ENCODE peak calls at places on chromosomes 1 and 21, in eight cellular contexts. One of them, this sample, is unnamed.

GRCh38 chr1:180156631-180157091 is 2.0 kb downstream of the QSOX1 start:
- DNase-seq in heart left ventricle: no peak
- DNase-seq in HL-60: peak
- DNase-seq in BJ: no peak
- DNase-seq in left lung: no peak
- DNase-seq in A549: no peak
- DNase-seq in osteoblast: peak
- DNase-seq in sigmoid colon: no peak
- DNase-seq in this sample: no peak

GRCh38 chr1:19024532-19024931 is 68.1 kb upstream of the IFFO2 start:
- DNase-seq in sigmoid colon: no peak
- DNase-seq in heart left ventricle: no peak
- DNase-seq in HL-60: no peak
- DNase-seq in osteoblast: no peak
- DNase-seq in BJ: no peak
- DNase-seq in A549: no peak
- DNase-seq in left lung: no peak
- DNase-seq in this sample: no peak

GRCh38 chr1:23809751-23810171 is 9.2 kb upstream of the GALE start:
- DNase-seq in A549: peak
- DNase-seq in BJ: no peak
- DNase-seq in HL-60: peak
- DNase-seq in sigmoid colon: peak
- DNase-seq in heart left ventricle: peak
- DNase-seq in left lung: peak
- DNase-seq in osteoblast: peak
- DNase-seq in this sample: peak

GRCh38 chr1:223831755-223832636 is 13.8 kb downstream of the TP53BP2 start:
- DNase-seq in A549: peak
- DNase-seq in left lung: no peak
- DNase-seq in sigmoid colon: no peak
- DNase-seq in osteoblast: peak
- DNase-seq in HL-60: peak
- DNase-seq in heart left ventricle: no peak
- DNase-seq in BJ: peak
- DNase-seq in this sample: no peak

GRCh38 chr1:53475661-53476060 is 16.5 kb downstream of the DMRTB1 start:
- DNase-seq in A549: no peak
- DNase-seq in osteoblast: no peak
- DNase-seq in BJ: no peak
- DNase-seq in sigmoid colon: no peak
- DNase-seq in HL-60: no peak
- DNase-seq in heart left ventricle: no peak
- DNase-seq in left lung: no peak
- DNase-seq in this sample: no peak

GRCh38 chr1:20590313-20590777 is 1.4 kb downstream of the CDA start:
- DNase-seq in HL-60: peak
- DNase-seq in sigmoid colon: peak
- DNase-seq in heart left ventricle: no peak
- DNase-seq in BJ: no peak
- DNase-seq in left lung: no peak
- DNase-seq in osteoblast: peak
- DNase-seq in A549: no peak
- DNase-seq in this sample: no peak

GRCh38 chr1:12173631-12174121 is 6.9 kb downstream of the TNFRSF1B start:
- DNase-seq in HL-60: peak
- DNase-seq in BJ: no peak
- DNase-seq in A549: no peak
- DNase-seq in heart left ventricle: peak
- DNase-seq in osteoblast: peak
- DNase-seq in left lung: peak
- DNase-seq in sigmoid colon: no peak
- DNase-seq in this sample: peak

GRCh38 chr1:64965239-64966157 is 851 bp downstream of the JAK1 start:
- DNase-seq in HL-60: peak
- DNase-seq in A549: peak
- DNase-seq in osteoblast: peak
- DNase-seq in sigmoid colon: peak
- DNase-seq in BJ: no peak
- DNase-seq in heart left ventricle: peak
- DNase-seq in left lung: peak
- DNase-seq in this sample: peak

GRCh38 chr1:27360159-27361043 is 6.4 kb downstream of the MAP3K6 start:
- DNase-seq in sigmoid colon: no peak
- DNase-seq in A549: no peak
- DNase-seq in HL-60: no peak
- DNase-seq in left lung: peak
- DNase-seq in heart left ventricle: no peak
- DNase-seq in BJ: no peak
- DNase-seq in osteoblast: no peak
- DNase-seq in this sample: no peak

GRCh38 chr1:200362421-200362820 is 47.4 kb downstream of the ZNF281 start:
- DNase-seq in HL-60: no peak
- DNase-seq in A549: no peak
- DNase-seq in BJ: no peak
- DNase-seq in left lung: no peak
- DNase-seq in heart left ventricle: no peak
- DNase-seq in sigmoid colon: no peak
- DNase-seq in osteoblast: no peak
- DNase-seq in this sample: no peak

GRCh38 chr1:29457496-29458368 is 221.4 kb downstream of the PTPRU start:
- DNase-seq in osteoblast: peak
- DNase-seq in A549: no peak
- DNase-seq in sigmoid colon: no peak
- DNase-seq in left lung: no peak
- DNase-seq in BJ: no peak
- DNase-seq in heart left ventricle: no peak
- DNase-seq in HL-60: no peak
- DNase-seq in this sample: no peak

GRCh38 chr1:21781971-21782867 is 730 bp downstream of the USP48 start:
- DNase-seq in osteoblast: peak
- DNase-seq in HL-60: peak
- DNase-seq in left lung: no peak
- DNase-seq in heart left ventricle: no peak
- DNase-seq in sigmoid colon: peak
- DNase-seq in A549: peak
- DNase-seq in BJ: no peak
- DNase-seq in this sample: peak

GRCh38 chr1:246214708-246215504 is 292.2 kb downstream of the SMYD3 start:
- DNase-seq in HL-60: peak
- DNase-seq in BJ: peak
- DNase-seq in A549: no peak
- DNase-seq in heart left ventricle: no peak
- DNase-seq in left lung: no peak
- DNase-seq in sigmoid colon: peak
- DNase-seq in osteoblast: peak
- DNase-seq in this sample: no peak

GRCh38 chr1:110243581-110243980 is 33.5 kb downstream of the KCNC4 start:
- DNase-seq in sigmoid colon: peak
- DNase-seq in BJ: no peak
- DNase-seq in osteoblast: no peak
- DNase-seq in HL-60: peak
- DNase-seq in heart left ventricle: no peak
- DNase-seq in A549: no peak
- DNase-seq in left lung: no peak
- DNase-seq in this sample: no peak

GRCh38 chr1:205629751-205630150 is 2.1 kb downstream of the ELK4 start:
- DNase-seq in A549: no peak
- DNase-seq in osteoblast: no peak
- DNase-seq in BJ: no peak
- DNase-seq in heart left ventricle: no peak
- DNase-seq in HL-60: no peak
- DNase-seq in sigmoid colon: no peak
- DNase-seq in left lung: no peak
- DNase-seq in this sample: no peak

GRCh38 chr1:113758631-113759340 is 500 bp downstream of the PHTF1 start:
- DNase-seq in heart left ventricle: peak
- DNase-seq in BJ: no peak
- DNase-seq in HL-60: peak
- DNase-seq in A549: peak
- DNase-seq in left lung: peak
- DNase-seq in sigmoid colon: peak
- DNase-seq in osteoblast: peak
- DNase-seq in this sample: peak

GRCh38 chr1:53439337-53440207 is 19.6 kb upstream of the DMRTB1 start:
- DNase-seq in HL-60: no peak
- DNase-seq in heart left ventricle: no peak
- DNase-seq in osteoblast: no peak
- DNase-seq in A549: no peak
- DNase-seq in BJ: no peak
- DNase-seq in left lung: no peak
- DNase-seq in sigmoid colon: no peak
- DNase-seq in this sample: no peak

GRCh38 chr21:44934276-44934675 is 5.6 kb upstream of the SLX9 start:
- DNase-seq in A549: no peak
- DNase-seq in osteoblast: no peak
- DNase-seq in BJ: no peak
- DNase-seq in HL-60: no peak
- DNase-seq in left lung: no peak
- DNase-seq in heart left ventricle: no peak
- DNase-seq in sigmoid colon: no peak
- DNase-seq in this sample: no peak

GRCh38 chr1:201436461-201436860 is 14.9 kb upstream of the TNNI1 start:
- DNase-seq in BJ: no peak
- DNase-seq in A549: peak
- DNase-seq in HL-60: no peak
- DNase-seq in heart left ventricle: no peak
- DNase-seq in left lung: no peak
- DNase-seq in sigmoid colon: no peak
- DNase-seq in osteoblast: no peak
- DNase-seq in this sample: no peak

GRCh38 chr1:14504517-14504916 is 94.0 kb upstream of the KAZN start:
- DNase-seq in BJ: no peak
- DNase-seq in A549: no peak
- DNase-seq in left lung: no peak
- DNase-seq in osteoblast: no peak
- DNase-seq in sigmoid colon: no peak
- DNase-seq in HL-60: no peak
- DNase-seq in heart left ventricle: no peak
- DNase-seq in this sample: no peak

GRCh38 chr1:205576805-205577761 is 54.7 kb downstream of the ELK4 start:
- DNase-seq in osteoblast: peak
- DNase-seq in A549: peak
- DNase-seq in left lung: no peak
- DNase-seq in heart left ventricle: no peak
- DNase-seq in BJ: no peak
- DNase-seq in HL-60: no peak
- DNase-seq in sigmoid colon: peak
- DNase-seq in this sample: peak

GRCh38 chr21:31164713-31165694 is 126.7 kb upstream of the KRTAP19-8 start:
- DNase-seq in osteoblast: no peak
- DNase-seq in sigmoid colon: no peak
- DNase-seq in left lung: no peak
- DNase-seq in HL-60: no peak
- DNase-seq in A549: no peak
- DNase-seq in heart left ventricle: no peak
- DNase-seq in BJ: no peak
- DNase-seq in this sample: no peak

GRCh38 chr1:226324479-226324878 is 15.5 kb upstream of the LIN9 start:
- DNase-seq in left lung: no peak
- DNase-seq in A549: no peak
- DNase-seq in heart left ventricle: no peak
- DNase-seq in sigmoid colon: no peak
- DNase-seq in BJ: no peak
- DNase-seq in HL-60: no peak
- DNase-seq in osteoblast: no peak
- DNase-seq in this sample: no peak

GRCh38 chr1:206083750-206084149 is 30.8 kb downstream of the RHEX start:
- DNase-seq in osteoblast: no peak
- DNase-seq in sigmoid colon: no peak
- DNase-seq in heart left ventricle: no peak
- DNase-seq in BJ: no peak
- DNase-seq in left lung: no peak
- DNase-seq in HL-60: no peak
- DNase-seq in A549: no peak
- DNase-seq in this sample: no peak

GRCh38 chr21:31218830-31219608 is 125.0 kb downstream of the TIAM1 start:
- DNase-seq in osteoblast: no peak
- DNase-seq in A549: no peak
- DNase-seq in sigmoid colon: no peak
- DNase-seq in left lung: no peak
- DNase-seq in BJ: no peak
- DNase-seq in HL-60: no peak
- DNase-seq in heart left ventricle: peak
- DNase-seq in this sample: peak

DNA sequence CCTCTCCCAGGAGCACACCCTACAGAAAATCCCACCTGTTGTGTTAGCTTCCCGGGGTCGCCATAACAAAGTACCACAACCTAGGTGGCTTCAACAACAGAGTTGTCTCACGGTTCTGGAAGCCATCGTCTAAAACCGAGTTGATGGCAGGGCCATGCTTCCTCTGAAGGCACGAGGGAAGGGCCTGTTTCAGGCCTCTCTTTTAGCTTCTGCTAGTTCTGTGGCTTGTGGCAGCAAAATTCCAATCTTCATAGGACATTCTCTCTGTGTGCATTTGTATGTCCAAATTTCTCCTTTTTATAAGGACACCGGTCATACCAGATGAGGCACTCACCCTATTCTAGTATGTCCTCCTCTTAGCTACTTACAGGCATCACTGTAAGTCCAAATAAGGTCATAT is 3.2 kb downstream of the CFAP74 start:
- DNase-seq in sigmoid colon: no peak
- DNase-seq in left lung: no peak
- DNase-seq in osteoblast: peak
- DNase-seq in A549: no peak
- DNase-seq in heart left ventricle: no peak
- DNase-seq in BJ: no peak
- DNase-seq in HL-60: no peak
- DNase-seq in this sample: no peak
- TF ChIP-seq CTCF in sigmoid colon: no peak
- TF ChIP-seq CTCF in left lung: no peak
- TF ChIP-seq CTCF in osteoblast: no peak
- TF ChIP-seq CTCF in A549: no peak
- TF ChIP-seq CTCF in heart left ventricle: no peak
- TF ChIP-seq CTCF in BJ: no peak
- TF ChIP-seq CTCF in HL-60: no peak
- TF ChIP-seq CTCF in this sample: no peak

GRCh38 chr1:2546515-2547209 is 9.5 kb upstream of the TNFRSF14 start:
- DNase-seq in left lung: peak
- DNase-seq in HL-60: peak
- DNase-seq in BJ: no peak
- DNase-seq in A549: peak
- DNase-seq in heart left ventricle: peak
- DNase-seq in sigmoid colon: peak
- DNase-seq in osteoblast: peak
- DNase-seq in this sample: peak
- TF ChIP-seq CTCF in left lung: no peak
- TF ChIP-seq CTCF in HL-60: no peak
- TF ChIP-seq CTCF in BJ: peak
- TF ChIP-seq CTCF in A549: no peak
- TF ChIP-seq CTCF in heart left ventricle: no peak
- TF ChIP-seq CTCF in sigmoid colon: no peak
- TF ChIP-seq CTCF in osteoblast: no peak
- TF ChIP-seq CTCF in this sample: no peak

GRCh38 chr1:220371324-220371723 is 99.1 kb upstream of the RAB3GAP2 start:
- DNase-seq in BJ: no peak
- DNase-seq in HL-60: no peak
- DNase-seq in left lung: no peak
- DNase-seq in heart left ventricle: no peak
- DNase-seq in osteoblast: no peak
- DNase-seq in sigmoid colon: no peak
- DNase-seq in A549: no peak
- DNase-seq in this sample: no peak
- TF ChIP-seq CTCF in BJ: no peak
- TF ChIP-seq CTCF in HL-60: no peak
- TF ChIP-seq CTCF in left lung: no peak
- TF ChIP-seq CTCF in heart left ventricle: no peak
- TF ChIP-seq CTCF in osteoblast: no peak
- TF ChIP-seq CTCF in sigmoid colon: no peak
- TF ChIP-seq CTCF in A549: no peak
- TF ChIP-seq CTCF in this sample: no peak

GRCh38 chr1:94045465-94046056 is 75.4 kb downstream of the ABCA4 start:
- DNase-seq in osteoblast: peak
- DNase-seq in heart left ventricle: peak
- DNase-seq in sigmoid colon: peak
- DNase-seq in left lung: peak
- DNase-seq in A549: peak
- DNase-seq in BJ: peak
- DNase-seq in HL-60: peak
- DNase-seq in this sample: peak
- TF ChIP-seq CTCF in osteoblast: peak
- TF ChIP-seq CTCF in heart left ventricle: peak
- TF ChIP-seq CTCF in sigmoid colon: peak
- TF ChIP-seq CTCF in left lung: peak
- TF ChIP-seq CTCF in A549: peak
- TF ChIP-seq CTCF in BJ: peak
- TF ChIP-seq CTCF in HL-60: peak
- TF ChIP-seq CTCF in this sample: peak